ENCODE peak calls at places on chromosomes 4 and X, in nine cellular contexts. M, H, Q, B, N, S, U, X and V are unnamed samples.

GRCh38 chr4:61162116-61162515 is 38.0 kb upstream of the ADGRL3 start:
- DNase-seq in B (no peak), N (no peak), S (no peak), H (no peak), Q (peak; percentile 3), U (no peak), X (no peak), M (no peak), V (no peak)

GRCh38 chrX:151424505-151424904 is 27.5 kb downstream of the VMA21 start:
- DNase-seq in H (no peak), S (no peak), Q (no peak), N (no peak), X (no peak), B (no peak), U (no peak), M (no peak), V (no peak)

GRCh38 chrX:49058794-49059193 is at the start of gene CCDC120:
- DNase-seq in U (no peak), B (no peak), N (no peak), X (peak; percentile 37), M (no peak), Q (peak; percentile 28), S (no peak), H (no peak), V (no peak)

GRCh38 chr4:134313591-134313990 is 112.0 kb upstream of the PABPC4L start:
- DNase-seq in S (no peak), Q (no peak), N (no peak), B (no peak), U (no peak), X (no peak), M (no peak), H (no peak), V (no peak)

GRCh38 chr4:4763815-4764202 is 95.7 kb upstream of the MSX1 start:
- DNase-seq in Q (no peak), M (no peak), N (no peak), H (peak; percentile 43), X (no peak), U (no peak), B (no peak), S (no peak), V (no peak)

GRCh38 chr4:94472056-94472826 is 20.5 kb downstream of the PDLIM5 start:
- DNase-seq in H (peak; percentile 89), Q (peak; percentile 43), S (no peak), B (no peak), X (no peak), N (no peak), M (no peak), U (no peak), V (no peak)

GRCh38 chr4:20462426-20463175 is 210.9 kb downstream of the SLIT2 start:
- DNase-seq in M (no peak), N (no peak), S (peak; percentile 28), U (no peak), H (peak; percentile 21), B (no peak), X (no peak), Q (peak; percentile 19), V (no peak)

GRCh38 chrX:117973175-117974075 is 143.2 kb downstream of the KLHL13 start:
- DNase-seq in Q (peak; percentile 48), U (no peak), H (no peak), M (no peak), S (no peak), B (peak; percentile 2), N (no peak), X (no peak), V (no peak)

GRCh38 chr4:36446275-36446674 is 164.9 kb downstream of the DTHD1 start:
- DNase-seq in S (no peak), H (no peak), N (no peak), X (no peak), Q (no peak), M (no peak), B (no peak), U (no peak), V (no peak)

GRCh38 chr4:76758290-76758882 is 139.6 kb downstream of the SOWAHB start:
- DNase-seq in U (no peak), S (no peak), M (peak; percentile 14), H (peak; percentile 84), Q (peak; percentile 55), B (no peak), N (no peak), X (no peak), V (peak; percentile 51)

GRCh38 chr4:143336828-143337599 is at the start of gene GAB1:
- DNase-seq in X (peak; percentile 76), N (peak; percentile 46), S (no peak), B (peak; percentile 77), Q (peak; percentile 82), M (peak; percentile 94), H (peak; percentile 52), U (peak; percentile 87), V (peak; percentile 88)

GRCh38 chr4:123286903-123287466 is 109.6 kb upstream of the SPRY1 start:
- DNase-seq in M (no peak), H (no peak), X (no peak), N (no peak), B (no peak), S (no peak), Q (no peak), U (no peak), V (no peak)

GRCh38 chr4:28879178-28879577 is 1841.0 kb upstream of the PCDH7 start:
- DNase-seq in M (no peak), H (no peak), X (no peak), U (no peak), Q (no peak), S (no peak), N (no peak), B (no peak), V (no peak)

GRCh38 chrX:120514236-120514635 is 45.1 kb upstream of the LAMP2 start:
- DNase-seq in X (no peak), B (no peak), Q (peak; percentile 19), U (no peak), N (no peak), S (no peak), H (peak; percentile 15), M (peak; percentile 45), V (peak; percentile 5)

GRCh38 chr4:25367004-25367621 is 9.9 kb upstream of the ANAPC4 start:
- DNase-seq in Q (peak; percentile 9), B (no peak), M (peak; percentile 58), U (no peak), H (peak; percentile 54), N (no peak), S (no peak), X (no peak), V (peak; percentile 30)

GRCh38 chrX:41730101-41730500 is 6.1 kb downstream of the GPR82 start:
- DNase-seq in X (no peak), N (no peak), B (no peak), S (no peak), U (no peak), M (no peak), H (peak; percentile 40), Q (no peak), V (no peak)

DNA sequence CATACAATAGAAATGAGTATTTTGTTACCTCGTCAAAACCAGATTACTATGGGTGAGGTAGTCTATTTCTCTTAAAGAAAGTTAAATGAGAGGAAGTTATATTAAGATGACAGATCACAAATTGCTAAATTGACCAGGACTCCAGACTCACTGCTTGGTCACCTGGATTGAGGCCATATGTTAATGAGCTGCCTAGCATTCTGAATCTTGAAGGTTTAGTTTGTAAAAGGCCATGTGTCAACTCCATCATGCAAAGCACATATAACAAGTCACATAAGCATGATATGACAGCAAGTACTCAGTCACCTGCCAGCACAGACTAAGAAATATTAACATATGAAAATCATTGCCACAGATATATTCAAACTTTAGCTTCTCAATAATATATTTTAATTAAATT is 72.6 kb downstream of the EPHA5 start:
- DNase-seq in Q (no peak), S (no peak), U (no peak), M (no peak), N (no peak), H (no peak), B (no peak), X (no peak), V (no peak)
- TF ChIP-seq CTCF in Q (no peak), S (no peak), U (no peak), M (no peak), N (no peak), H (no peak), B (no peak), X (no peak), V (no peak)

GRCh38 chr4:37802068-37802666 is 24.3 kb upstream of the PGM2 start:
- DNase-seq in M (peak; percentile 61), S (peak; percentile 56), H (peak; percentile 45), U (no peak), B (peak; percentile 34), Q (peak; percentile 69), X (peak; percentile 39), N (no peak), V (no peak)
- TF ChIP-seq CTCF in M (peak; percentile 73), S (peak; percentile 97), H (peak; percentile 59), U (peak; percentile 38), B (peak; percentile 45), Q (peak; percentile 66), X (no peak), N (peak; percentile 33), V (no peak)

GRCh38 chrX:30713061-30713525 is 59.9 kb downstream of the GK start:
- DNase-seq in N (no peak), U (no peak), H (peak; percentile 72), X (peak; percentile 48), B (peak; percentile 50), M (peak; percentile 46), Q (peak; percentile 32), S (peak; percentile 10), V (peak; percentile 55)
- TF ChIP-seq CTCF in N (peak; percentile 32), U (peak; percentile 54), H (peak; percentile 78), X (no peak), B (peak; percentile 70), M (peak; percentile 77), Q (peak; percentile 81), S (peak; percentile 72), V (peak; percentile 8)

DNA sequence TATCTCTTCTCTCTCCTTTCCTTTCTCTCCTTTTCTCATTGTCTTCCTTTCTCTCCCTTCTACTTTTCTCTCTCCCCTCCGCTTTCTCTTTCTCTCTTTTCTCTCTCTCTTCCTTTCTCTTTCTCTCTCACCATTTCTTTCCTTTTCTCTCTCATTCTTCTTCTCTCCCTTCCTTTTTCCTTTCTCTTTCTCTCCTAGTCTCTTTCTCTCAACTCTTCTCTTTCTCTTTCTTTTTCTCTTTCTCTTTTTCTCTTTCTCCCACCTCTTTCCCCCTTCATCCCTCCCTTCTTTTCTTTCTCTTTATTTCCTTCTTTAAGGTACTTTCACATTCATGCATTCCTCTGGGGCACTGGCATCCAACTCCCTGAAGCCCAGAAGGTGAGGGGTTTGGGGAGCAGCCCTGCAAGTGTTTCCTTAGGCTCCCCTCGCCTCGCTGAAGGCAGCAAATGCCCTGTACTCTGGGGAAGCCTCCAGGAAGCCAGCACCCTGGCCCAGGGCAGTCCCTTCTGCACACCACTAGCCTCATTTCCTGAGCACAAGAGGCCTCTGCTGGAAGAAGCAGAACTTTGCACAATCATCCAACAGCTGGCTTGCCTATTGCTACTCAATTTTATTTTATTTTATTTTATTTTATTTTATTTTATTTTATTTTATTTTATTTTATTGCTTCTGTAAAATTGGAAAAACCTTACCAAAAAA is 124.2 kb downstream of the NFKB1 start:
- DNase-seq in M (peak; percentile 61), B (no peak), H (peak; percentile 52), U (peak; percentile 67), X (peak; percentile 46), Q (peak; percentile 50), N (no peak), S (no peak), V (peak; percentile 68)
- TF ChIP-seq CTCF in M (peak; percentile 67), B (no peak), H (peak; percentile 41), U (peak; percentile 37), X (no peak), Q (peak; percentile 28), N (no peak), S (peak; percentile 36), V (peak; percentile 67)